ENCODE peak calls at places on chromosomes 1 and 21, in four cellular contexts. One of them, this sample, is unnamed.

GRCh38 chr1:57040831-57041230 is 75.0 kb upstream of the C8B start:
- DNase-seq in activated naive CD8-positive, alpha-beta T cell treated with anti-CD3 and anti-CD28 coated beads, Interleukin-2, amount 10 ng/mL, durations not matched to agents 7 days and 5 days: no peak
- DNase-seq in heart left ventricle: no peak
- DNase-seq in NCI-H1092: no peak
- DNase-seq in this sample: no peak

GRCh38 chr1:220487297-220487820 is 40.6 kb upstream of the MARK1 start:
- DNase-seq in activated naive CD8-positive, alpha-beta T cell treated with anti-CD3 and anti-CD28 coated beads, Interleukin-2, amount 10 ng/mL, durations not matched to agents 7 days and 5 days: no peak
- DNase-seq in heart left ventricle: no peak
- DNase-seq in NCI-H1092: peak
- DNase-seq in this sample: peak

GRCh38 chr1:66705100-66705499 is 47.2 kb upstream of the DYNLT5 start:
- DNase-seq in activated naive CD8-positive, alpha-beta T cell treated with anti-CD3 and anti-CD28 coated beads, Interleukin-2, amount 10 ng/mL, durations not matched to agents 7 days and 5 days: no peak
- DNase-seq in heart left ventricle: no peak
- DNase-seq in NCI-H1092: no peak
- DNase-seq in this sample: peak

GRCh38 chr1:38152351-38153082 is 105.9 kb upstream of the POU3F1 start:
- DNase-seq in activated naive CD8-positive, alpha-beta T cell treated with anti-CD3 and anti-CD28 coated beads, Interleukin-2, amount 10 ng/mL, durations not matched to agents 7 days and 5 days: no peak
- DNase-seq in heart left ventricle: no peak
- DNase-seq in NCI-H1092: peak
- DNase-seq in this sample: peak

GRCh38 chr1:233025156-233025555 is 74.7 kb downstream of the NTPCR start:
- DNase-seq in activated naive CD8-positive, alpha-beta T cell treated with anti-CD3 and anti-CD28 coated beads, Interleukin-2, amount 10 ng/mL, durations not matched to agents 7 days and 5 days: no peak
- DNase-seq in heart left ventricle: peak
- DNase-seq in NCI-H1092: peak
- DNase-seq in this sample: no peak

GRCh38 chr1:31460027-31460426 is 47.0 kb downstream of the SERINC2 start:
- DNase-seq in activated naive CD8-positive, alpha-beta T cell treated with anti-CD3 and anti-CD28 coated beads, Interleukin-2, amount 10 ng/mL, durations not matched to agents 7 days and 5 days: no peak
- DNase-seq in heart left ventricle: no peak
- DNase-seq in NCI-H1092: no peak
- DNase-seq in this sample: no peak

GRCh38 chr1:81606656-81607055 is 194.1 kb upstream of the ADGRL2 start:
- DNase-seq in activated naive CD8-positive, alpha-beta T cell treated with anti-CD3 and anti-CD28 coated beads, Interleukin-2, amount 10 ng/mL, durations not matched to agents 7 days and 5 days: no peak
- DNase-seq in heart left ventricle: no peak
- DNase-seq in NCI-H1092: no peak
- DNase-seq in this sample: no peak

GRCh38 chr1:94988356-94988755 is 61.4 kb upstream of the CNN3 start:
- DNase-seq in activated naive CD8-positive, alpha-beta T cell treated with anti-CD3 and anti-CD28 coated beads, Interleukin-2, amount 10 ng/mL, durations not matched to agents 7 days and 5 days: no peak
- DNase-seq in heart left ventricle: no peak
- DNase-seq in NCI-H1092: no peak
- DNase-seq in this sample: no peak

GRCh38 chr1:84870591-84870990 is 22.4 kb downstream of the LPAR3 start:
- DNase-seq in activated naive CD8-positive, alpha-beta T cell treated with anti-CD3 and anti-CD28 coated beads, Interleukin-2, amount 10 ng/mL, durations not matched to agents 7 days and 5 days: no peak
- DNase-seq in heart left ventricle: no peak
- DNase-seq in NCI-H1092: no peak
- DNase-seq in this sample: no peak

GRCh38 chr1:156062189-156062588 is 1.2 kb downstream of the RAB25 start:
- DNase-seq in activated naive CD8-positive, alpha-beta T cell treated with anti-CD3 and anti-CD28 coated beads, Interleukin-2, amount 10 ng/mL, durations not matched to agents 7 days and 5 days: no peak
- DNase-seq in heart left ventricle: no peak
- DNase-seq in NCI-H1092: no peak
- DNase-seq in this sample: no peak

GRCh38 chr1:105072850-105073249 is 1323.2 kb downstream of the AMY1C start:
- DNase-seq in activated naive CD8-positive, alpha-beta T cell treated with anti-CD3 and anti-CD28 coated beads, Interleukin-2, amount 10 ng/mL, durations not matched to agents 7 days and 5 days: no peak
- DNase-seq in heart left ventricle: no peak
- DNase-seq in NCI-H1092: no peak
- DNase-seq in this sample: no peak

GRCh38 chr1:173101589-173101988 is 50.8 kb upstream of the TNFSF18 start:
- DNase-seq in activated naive CD8-positive, alpha-beta T cell treated with anti-CD3 and anti-CD28 coated beads, Interleukin-2, amount 10 ng/mL, durations not matched to agents 7 days and 5 days: no peak
- DNase-seq in heart left ventricle: no peak
- DNase-seq in NCI-H1092: no peak
- DNase-seq in this sample: no peak

GRCh38 chr1:93033029-93033428 is 46.1 kb upstream of the MTF2 start:
- DNase-seq in activated naive CD8-positive, alpha-beta T cell treated with anti-CD3 and anti-CD28 coated beads, Interleukin-2, amount 10 ng/mL, durations not matched to agents 7 days and 5 days: no peak
- DNase-seq in heart left ventricle: no peak
- DNase-seq in NCI-H1092: no peak
- DNase-seq in this sample: no peak

GRCh38 chr1:209491031-209491430 is 92.5 kb upstream of the CAMK1G start:
- DNase-seq in activated naive CD8-positive, alpha-beta T cell treated with anti-CD3 and anti-CD28 coated beads, Interleukin-2, amount 10 ng/mL, durations not matched to agents 7 days and 5 days: no peak
- DNase-seq in heart left ventricle: no peak
- DNase-seq in NCI-H1092: no peak
- DNase-seq in this sample: no peak

GRCh38 chr1:82299680-82300079 is 498.9 kb downstream of the ADGRL2 start:
- DNase-seq in activated naive CD8-positive, alpha-beta T cell treated with anti-CD3 and anti-CD28 coated beads, Interleukin-2, amount 10 ng/mL, durations not matched to agents 7 days and 5 days: no peak
- DNase-seq in heart left ventricle: no peak
- DNase-seq in NCI-H1092: no peak
- DNase-seq in this sample: no peak

GRCh38 chr1:168720839-168721238 is 8.2 kb downstream of the DPT start:
- DNase-seq in activated naive CD8-positive, alpha-beta T cell treated with anti-CD3 and anti-CD28 coated beads, Interleukin-2, amount 10 ng/mL, durations not matched to agents 7 days and 5 days: no peak
- DNase-seq in heart left ventricle: no peak
- DNase-seq in NCI-H1092: no peak
- DNase-seq in this sample: no peak

GRCh38 chr1:230985711-230986110 is 6.8 kb downstream of the ARV1 start:
- DNase-seq in activated naive CD8-positive, alpha-beta T cell treated with anti-CD3 and anti-CD28 coated beads, Interleukin-2, amount 10 ng/mL, durations not matched to agents 7 days and 5 days: no peak
- DNase-seq in heart left ventricle: no peak
- DNase-seq in NCI-H1092: no peak
- DNase-seq in this sample: no peak

GRCh38 chr1:154983776-154984466 is 777 bp downstream of the FLAD1 start:
- DNase-seq in activated naive CD8-positive, alpha-beta T cell treated with anti-CD3 and anti-CD28 coated beads, Interleukin-2, amount 10 ng/mL, durations not matched to agents 7 days and 5 days: no peak
- DNase-seq in heart left ventricle: no peak
- DNase-seq in NCI-H1092: no peak
- DNase-seq in this sample: no peak

GRCh38 chr1:94382163-94382562 is 36.0 kb upstream of the ABCD3 start:
- DNase-seq in activated naive CD8-positive, alpha-beta T cell treated with anti-CD3 and anti-CD28 coated beads, Interleukin-2, amount 10 ng/mL, durations not matched to agents 7 days and 5 days: no peak
- DNase-seq in heart left ventricle: no peak
- DNase-seq in NCI-H1092: no peak
- DNase-seq in this sample: peak

GRCh38 chr1:29428216-29428615 is 191.9 kb downstream of the PTPRU start:
- DNase-seq in activated naive CD8-positive, alpha-beta T cell treated with anti-CD3 and anti-CD28 coated beads, Interleukin-2, amount 10 ng/mL, durations not matched to agents 7 days and 5 days: no peak
- DNase-seq in heart left ventricle: no peak
- DNase-seq in NCI-H1092: no peak
- DNase-seq in this sample: no peak

GRCh38 chr1:40143891-40144575 is 17.2 kb upstream of the RLF start:
- DNase-seq in activated naive CD8-positive, alpha-beta T cell treated with anti-CD3 and anti-CD28 coated beads, Interleukin-2, amount 10 ng/mL, durations not matched to agents 7 days and 5 days: peak
- DNase-seq in heart left ventricle: peak
- DNase-seq in NCI-H1092: peak
- DNase-seq in this sample: peak

GRCh38 chr1:48817505-48818114 is 40.9 kb upstream of the BEND5 start:
- DNase-seq in activated naive CD8-positive, alpha-beta T cell treated with anti-CD3 and anti-CD28 coated beads, Interleukin-2, amount 10 ng/mL, durations not matched to agents 7 days and 5 days: peak
- DNase-seq in heart left ventricle: peak
- DNase-seq in NCI-H1092: peak
- DNase-seq in this sample: no peak

GRCh38 chr1:42975038-42975437 is 16.4 kb upstream of the SLC2A1 start:
- DNase-seq in activated naive CD8-positive, alpha-beta T cell treated with anti-CD3 and anti-CD28 coated beads, Interleukin-2, amount 10 ng/mL, durations not matched to agents 7 days and 5 days: no peak
- DNase-seq in heart left ventricle: no peak
- DNase-seq in NCI-H1092: no peak
- DNase-seq in this sample: no peak

GRCh38 chr21:30206551-30207251 is 9.2 kb downstream of the CLDN8 start:
- DNase-seq in activated naive CD8-positive, alpha-beta T cell treated with anti-CD3 and anti-CD28 coated beads, Interleukin-2, amount 10 ng/mL, durations not matched to agents 7 days and 5 days: no peak
- DNase-seq in heart left ventricle: no peak
- DNase-seq in NCI-H1092: no peak
- DNase-seq in this sample: no peak

GRCh38 chr1:25118554-25118953 is 113.7 kb downstream of the SYF2 start:
- DNase-seq in activated naive CD8-positive, alpha-beta T cell treated with anti-CD3 and anti-CD28 coated beads, Interleukin-2, amount 10 ng/mL, durations not matched to agents 7 days and 5 days: no peak
- DNase-seq in heart left ventricle: no peak
- DNase-seq in NCI-H1092: no peak
- DNase-seq in this sample: no peak

GRCh38 chr21:31630062-31630711 is 29.3 kb upstream of the SOD1 start:
- DNase-seq in activated naive CD8-positive, alpha-beta T cell treated with anti-CD3 and anti-CD28 coated beads, Interleukin-2, amount 10 ng/mL, durations not matched to agents 7 days and 5 days: no peak
- DNase-seq in heart left ventricle: no peak
- DNase-seq in NCI-H1092: peak
- DNase-seq in this sample: peak

GRCh38 chr1:50974618-50974935 is 4.5 kb downstream of the CDKN2C start:
- DNase-seq in activated naive CD8-positive, alpha-beta T cell treated with anti-CD3 and anti-CD28 coated beads, Interleukin-2, amount 10 ng/mL, durations not matched to agents 7 days and 5 days: no peak
- DNase-seq in heart left ventricle: no peak
- DNase-seq in NCI-H1092: no peak
- DNase-seq in this sample: no peak

GRCh38 chr1:57115030-57115614 is 149.3 kb upstream of the C8B start:
- DNase-seq in activated naive CD8-positive, alpha-beta T cell treated with anti-CD3 and anti-CD28 coated beads, Interleukin-2, amount 10 ng/mL, durations not matched to agents 7 days and 5 days: no peak
- DNase-seq in heart left ventricle: no peak
- DNase-seq in NCI-H1092: no peak
- DNase-seq in this sample: no peak

GRCh38 chr1:180309338-180309737 is 79.3 kb downstream of the LHX4 start:
- DNase-seq in activated naive CD8-positive, alpha-beta T cell treated with anti-CD3 and anti-CD28 coated beads, Interleukin-2, amount 10 ng/mL, durations not matched to agents 7 days and 5 days: no peak
- DNase-seq in heart left ventricle: no peak
- DNase-seq in NCI-H1092: no peak
- DNase-seq in this sample: no peak

GRCh38 chr1:39104158-39105060 is 78.3 kb downstream of the NDUFS5 start:
- DNase-seq in activated naive CD8-positive, alpha-beta T cell treated with anti-CD3 and anti-CD28 coated beads, Interleukin-2, amount 10 ng/mL, durations not matched to agents 7 days and 5 days: no peak
- DNase-seq in heart left ventricle: peak
- DNase-seq in NCI-H1092: peak
- DNase-seq in this sample: peak

GRCh38 chr1:32695098-32695904 is 7.3 kb downstream of the SYNC start:
- DNase-seq in activated naive CD8-positive, alpha-beta T cell treated with anti-CD3 and anti-CD28 coated beads, Interleukin-2, amount 10 ng/mL, durations not matched to agents 7 days and 5 days: no peak
- DNase-seq in heart left ventricle: peak
- DNase-seq in NCI-H1092: no peak
- DNase-seq in this sample: no peak

GRCh38 chr1:180177931-180178330 is 23.3 kb downstream of the QSOX1 start:
- DNase-seq in activated naive CD8-positive, alpha-beta T cell treated with anti-CD3 and anti-CD28 coated beads, Interleukin-2, amount 10 ng/mL, durations not matched to agents 7 days and 5 days: no peak
- DNase-seq in heart left ventricle: no peak
- DNase-seq in NCI-H1092: no peak
- DNase-seq in this sample: no peak